ENCODE peak calls at places on chromosomes 1 and 21, in eight cellular contexts. V is CD4-positive, CD25-positive, alpha-beta regulatory T cell; W is fibroblast of lung; X is mammary epithelial cell; I is aorta; F is colonic mucosa; Y is A549; P is GM23338. Q is an unnamed sample.

GRCh38 chr1:164563821-164564251 is 4.9 kb downstream of the PBX1 start:
- DNase-seq in V (no peak), W (peak; percentile 52), X (peak; percentile 27), I (no peak), F (no peak), Y (no peak), P (no peak), Q (no peak)

GRCh38 chr1:155307247-155307740 is 1.4 kb upstream of the FDPS start:
- DNase-seq in V (no peak), W (peak; percentile 69), X (peak; percentile 16), I (no peak), F (no peak), Y (peak; percentile 73), P (peak; percentile 85), Q (no peak)

GRCh38 chr1:212628813-212629415 is 20.4 kb downstream of the ATF3 start:
- DNase-seq in V (no peak), W (no peak), X (no peak), I (no peak), F (no peak), Y (no peak), P (no peak), Q (no peak)

GRCh38 chr1:9417695-9418094 is 121.6 kb upstream of the SLC25A33 start:
- DNase-seq in V (no peak), W (no peak), X (no peak), I (no peak), F (no peak), Y (no peak), P (no peak), Q (no peak)

GRCh38 chr1:26119892-26120608 is 8.4 kb downstream of the PDIK1L start:
- DNase-seq in V (no peak), W (no peak), X (no peak), I (no peak), F (no peak), Y (no peak), P (no peak), Q (no peak)

GRCh38 chr1:193525917-193526710 is 339.7 kb upstream of the B3GALT2 start:
- DNase-seq in V (no peak), W (no peak), X (no peak), I (no peak), F (no peak), Y (no peak), P (no peak), Q (no peak)

GRCh38 chr1:4034318-4034887 is 134.3 kb upstream of the C1orf174 start:
- DNase-seq in V (no peak), W (no peak), X (no peak), I (no peak), F (no peak), Y (no peak), P (no peak), Q (no peak)

GRCh38 chr1:4702927-4703326 is 48.5 kb downstream of the AJAP1 start:
- DNase-seq in V (no peak), W (no peak), X (peak; percentile 2), I (no peak), F (no peak), Y (no peak), P (no peak), Q (no peak)

GRCh38 chr1:9890224-9890731 is 19.8 kb downstream of the CTNNBIP1 start:
- DNase-seq in V (no peak), W (peak; percentile 83), X (peak; percentile 96), I (peak; percentile 68), F (no peak), Y (peak; percentile 38), P (peak; percentile 40), Q (peak; percentile 22)

GRCh38 chr21:15272591-15272990 is 207.8 kb upstream of the NRIP1 start:
- DNase-seq in V (no peak), W (no peak), X (no peak), I (no peak), F (no peak), Y (no peak), P (no peak), Q (no peak)

GRCh38 chr1:234770031-234770795 is 160.2 kb upstream of the IRF2BP2 start:
- DNase-seq in V (no peak), W (no peak), X (no peak), I (no peak), F (no peak), Y (no peak), P (no peak), Q (no peak)

GRCh38 chr1:11028018-11028417 is 15.6 kb downstream of the TARDBP start:
- DNase-seq in V (no peak), W (no peak), X (no peak), I (no peak), F (no peak), Y (no peak), P (no peak), Q (no peak)

GRCh38 chr1:215569987-215570824 is 3.1 kb downstream of the KCTD3 start:
- DNase-seq in V (no peak), W (no peak), X (peak; percentile 41), I (no peak), F (no peak), Y (no peak), P (no peak), Q (no peak)

GRCh38 chr1:70034403-70034802 is 171.0 kb downstream of the LRRC40 start:
- DNase-seq in V (no peak), W (peak; percentile 74), X (peak; percentile 43), I (no peak), F (no peak), Y (peak; percentile 17), P (peak; percentile 88), Q (no peak)

GRCh38 chr1:179380299-179380698 is 14.5 kb downstream of the AXDND1 start:
- DNase-seq in V (no peak), W (no peak), X (no peak), I (no peak), F (no peak), Y (no peak), P (no peak), Q (no peak)

DNA sequence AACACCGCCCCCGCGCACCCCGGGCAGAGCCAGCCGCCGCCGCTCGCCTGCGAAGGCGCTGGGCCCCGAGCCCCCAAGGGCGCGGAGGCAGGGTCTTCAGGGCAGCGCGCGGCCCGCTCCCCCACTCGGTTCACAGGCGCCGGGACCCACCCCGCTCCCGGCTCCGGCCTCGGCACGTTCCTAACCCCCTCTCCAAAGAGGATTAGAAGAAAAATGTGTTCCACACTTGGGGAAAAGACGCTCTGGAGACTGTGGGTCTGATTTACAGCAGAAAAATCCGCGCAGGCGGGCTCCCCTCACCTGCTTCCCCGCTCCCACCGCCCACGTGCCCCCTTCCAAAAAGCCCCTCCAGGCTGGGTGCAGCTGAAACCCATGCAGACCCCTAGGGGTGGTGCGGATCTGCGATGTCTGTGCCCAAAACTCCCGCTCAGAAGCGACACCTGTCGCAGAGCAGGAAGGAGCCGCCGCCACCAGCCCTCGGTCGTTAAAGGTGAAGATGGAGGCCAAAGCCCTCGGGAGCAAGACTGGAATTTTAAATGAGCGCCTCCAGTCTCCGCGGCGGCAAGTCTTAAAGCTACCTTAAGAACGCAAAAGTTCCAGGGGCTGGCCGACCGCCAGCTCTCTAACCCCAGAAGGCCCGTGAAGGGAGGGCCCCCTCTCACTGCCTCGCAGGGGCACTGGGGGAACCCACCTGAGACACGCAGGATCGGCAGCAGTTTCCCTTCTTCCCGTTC is 624 bp upstream of the CHD5 start:
- DNase-seq in V (no peak), W (no peak), X (no peak), I (no peak), F (no peak), Y (no peak), P (peak; percentile 75), Q (no peak)
- H3K4me3 ChIP-seq in V (no peak overlapping the region), W (no peak overlapping the region), X (no peak overlapping the region), I (no peak overlapping the region), F (no peak overlapping the region), Y (peak overlapping the region; percentile 52), P (peak overlapping the region; percentile 52), Q (no peak overlapping the region)

DNA sequence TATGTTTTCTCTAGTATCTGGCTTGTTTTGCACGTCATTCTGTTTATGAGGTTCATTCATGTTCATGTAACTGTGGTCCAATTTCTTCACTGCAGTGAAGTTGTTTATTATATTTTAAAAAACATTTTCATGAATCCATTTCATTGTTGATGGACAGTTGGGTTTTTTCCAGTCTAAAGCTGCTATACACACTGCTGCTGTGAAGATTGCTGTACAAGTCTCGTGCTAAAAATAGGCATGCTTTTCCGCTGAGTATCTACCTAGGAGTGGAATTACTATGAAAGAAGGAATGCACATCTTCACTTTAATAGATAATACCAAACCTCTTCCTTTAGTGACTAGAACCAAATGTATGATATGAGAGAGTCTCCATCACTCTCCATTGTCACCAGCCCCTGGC is 49.0 kb upstream of the ETS2 start:
- DNase-seq in V (no peak), W (peak; percentile 52), X (peak; percentile 26), I (no peak), F (no peak), Y (peak; percentile 52), P (no peak), Q (no peak)
- H3K27ac ChIP-seq in V (no peak overlapping the region), W (peak overlapping the region; percentile 78), X (peak overlapping the region; percentile 27), I (no peak overlapping the region), F (no peak overlapping the region), Y (peak overlapping the region; percentile 61), P (no peak overlapping the region), Q (peak overlapping the region; percentile 75)

GRCh38 chr1:222892137-222892763 is 77.4 kb downstream of the DISP1 start:
- DNase-seq in V (no peak), W (peak; percentile 88), X (no peak), I (no peak), F (no peak), Y (no peak), P (no peak), Q (no peak)
- H3K4me3 ChIP-seq in V (no peak overlapping the region), W (no peak overlapping the region), X (no peak overlapping the region), I (no peak overlapping the region), F (no peak overlapping the region), Y (no peak overlapping the region), P (no peak overlapping the region), Q (no peak overlapping the region)

GRCh38 chr1:14451217-14451616 is 147.3 kb upstream of the KAZN start:
- DNase-seq in V (no peak), W (no peak), X (no peak), I (no peak), F (no peak), Y (no peak), P (no peak), Q (no peak)
- H3K27ac ChIP-seq in V (no peak overlapping the region), W (no peak overlapping the region), X (no peak overlapping the region), I (no peak overlapping the region), F (no peak overlapping the region), Y (no peak overlapping the region), P (no peak overlapping the region), Q (no peak overlapping the region)

DNA sequence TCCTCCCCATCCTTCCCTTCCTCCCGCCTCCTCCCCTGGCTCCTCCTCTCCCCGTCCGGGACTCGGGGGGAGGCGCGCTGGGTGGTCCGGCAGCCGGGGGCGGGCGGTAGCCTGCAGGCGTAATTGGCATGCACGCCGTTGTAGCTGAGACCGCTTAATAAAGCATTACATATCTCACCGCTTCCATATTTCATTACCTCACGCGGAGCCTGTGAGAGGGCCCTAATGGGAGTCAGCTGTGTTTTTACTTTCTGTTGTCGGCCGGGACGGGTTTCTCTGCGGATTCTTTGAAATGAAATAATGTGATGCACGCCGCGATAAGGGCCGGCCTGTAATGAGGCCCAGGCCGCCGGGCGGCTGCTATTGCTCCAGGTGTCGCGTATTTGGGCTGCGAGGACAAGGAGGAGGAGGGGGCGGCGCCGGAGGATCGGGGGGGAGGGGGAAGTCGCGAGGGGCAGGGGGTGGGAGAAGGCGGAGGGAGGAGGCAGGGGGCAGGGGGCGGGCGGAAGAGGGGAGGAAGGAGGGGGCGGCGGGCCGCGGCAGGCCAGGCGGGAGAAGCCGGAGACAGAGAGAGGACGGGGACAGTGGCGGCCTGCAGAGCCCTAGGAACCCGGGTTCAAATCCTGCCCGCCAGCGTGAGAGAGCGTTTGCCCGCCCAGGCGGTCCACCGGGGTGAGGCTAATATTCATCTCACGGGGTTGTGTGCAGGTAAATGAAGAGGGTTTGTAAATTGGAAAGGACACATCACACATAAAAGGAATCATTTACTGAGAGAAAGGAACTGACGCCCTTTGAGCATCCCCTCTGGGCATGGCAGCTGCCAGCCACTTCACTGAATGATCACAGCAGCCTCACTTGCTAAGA is 95.6 kb downstream of the FOXD2 start:
- DNase-seq in V (no peak), W (peak; percentile 47), X (no peak), I (peak; percentile 73), F (no peak), Y (no peak), P (peak; percentile 88), Q (peak; percentile 34)
- H3K4me3 ChIP-seq in V (no peak overlapping the region), W (peak overlapping the region; percentile 54), X (no peak overlapping the region), I (peak overlapping the region; percentile 10), F (peak overlapping the region; percentile 28), Y (no peak overlapping the region), P (peak overlapping the region; percentile 83), Q (peak overlapping the region; percentile 30)